ENCODE peak calls at places on chromosomes 12 and 14, in seven cellular contexts. S is AG04449, Y is transverse colon, E is right cardiac atrium, P is psoas muscle, B is spleen, L is lung. X is an unnamed sample.

GRCh38 chr12:79707830-79708229 is 17.1 kb upstream of the PAWR start:
- DNase-seq in S (no peak), Y (no peak), E (no peak), P (no peak), B (no peak), L (no peak), X (no peak)

GRCh38 chr14:92645841-92646478 is 102.5 kb downstream of the LGMN start:
- DNase-seq in S (no peak), Y (no peak), E (no peak), P (no peak), B (peak), L (no peak), X (peak)

GRCh38 chr12:107429006-107429698 is 256.4 kb upstream of the PWP1 start:
- DNase-seq in S (no peak), Y (peak), E (no peak), P (no peak), B (no peak), L (peak), X (no peak)

GRCh38 chr12:16884056-16884455 is 278.1 kb upstream of the LMO3 start:
- DNase-seq in S (no peak), Y (no peak), E (no peak), P (no peak), B (no peak), L (no peak), X (no peak)

GRCh38 chr12:76020281-76020680 is 11.3 kb downstream of the PHLDA1 start:
- DNase-seq in S (no peak), Y (peak), E (peak), P (no peak), B (peak), L (no peak), X (no peak)

GRCh38 chr12:110280784-110281548 is at the start of gene ATP2A2:
- DNase-seq in S (no peak), Y (peak), E (peak), P (peak), B (peak), L (peak), X (no peak)

GRCh38 chr12:52781399-52782082 is 4.4 kb upstream of the KRT76 start:
- DNase-seq in S (no peak), Y (no peak), E (no peak), P (no peak), B (no peak), L (no peak), X (no peak)

GRCh38 chr12:113792450-113792849 is 173.7 kb downstream of the RBM19 start:
- DNase-seq in S (no peak), Y (no peak), E (no peak), P (no peak), B (no peak), L (no peak), X (no peak)

GRCh38 chr12:57127101-57127709 is 1.1 kb upstream of the LRP1 start:
- DNase-seq in S (no peak), Y (peak), E (peak), P (peak), B (peak), L (peak), X (no peak)
- H3K4me3 ChIP-seq in S (peak), Y (peak), E (peak), P (peak), B (peak), L (peak), X (peak)

GRCh38 chr12:54364413-54364812 is at the start of gene GPR84:
- DNase-seq in S (no peak), Y (no peak), E (no peak), P (no peak), B (no peak), L (no peak), X (no peak)

GRCh38 chr12:54363047-54363446 is 1.2 kb downstream of the GPR84 start:
- DNase-seq in S (no peak), Y (no peak), E (peak), P (no peak), B (no peak), L (no peak), X (no peak)

GRCh38 chr12:54359762-54360351 is 4.4 kb downstream of the GPR84 start:
- DNase-seq in S (no peak), Y (no peak), E (no peak), P (no peak), B (no peak), L (no peak), X (no peak)

GRCh38 chr12:54360717-54361456 is 3.4 kb downstream of the GPR84 start:
- DNase-seq in S (no peak), Y (peak), E (peak), P (peak), B (peak), L (peak), X (no peak)

GRCh38 chr12:54363610-54364009 is 676 bp downstream of the GPR84 start:
- DNase-seq in S (no peak), Y (no peak), E (peak), P (no peak), B (no peak), L (no peak), X (no peak)
- H3K4me3 ChIP-seq in S (no peak), Y (no peak), E (no peak), P (no peak), B (no peak), L (no peak), X (no peak)

DNA sequence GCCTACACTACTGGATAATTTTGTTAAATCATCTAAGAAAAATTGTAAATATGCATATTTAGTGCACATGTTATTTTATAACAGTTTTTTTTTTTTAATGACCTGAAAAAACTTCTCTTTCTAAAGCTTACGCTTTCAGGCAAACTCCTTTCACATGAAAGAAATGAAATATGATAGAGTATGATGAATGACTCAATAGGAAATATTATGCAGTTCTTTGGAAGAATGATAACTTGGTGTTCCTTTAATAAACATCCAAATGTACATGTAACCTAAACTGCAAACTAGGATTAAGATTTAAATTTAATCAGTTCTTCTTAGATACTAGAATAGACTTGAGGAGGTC is 136.6 kb downstream of the FGD4 start:
- DNase-seq in S (no peak), Y (no peak), E (no peak), P (no peak), B (no peak), L (no peak), X (no peak)
- H3K4me3 ChIP-seq in S (peak), Y (peak), E (peak), P (peak), B (no peak), L (no peak), X (no peak)

DNA sequence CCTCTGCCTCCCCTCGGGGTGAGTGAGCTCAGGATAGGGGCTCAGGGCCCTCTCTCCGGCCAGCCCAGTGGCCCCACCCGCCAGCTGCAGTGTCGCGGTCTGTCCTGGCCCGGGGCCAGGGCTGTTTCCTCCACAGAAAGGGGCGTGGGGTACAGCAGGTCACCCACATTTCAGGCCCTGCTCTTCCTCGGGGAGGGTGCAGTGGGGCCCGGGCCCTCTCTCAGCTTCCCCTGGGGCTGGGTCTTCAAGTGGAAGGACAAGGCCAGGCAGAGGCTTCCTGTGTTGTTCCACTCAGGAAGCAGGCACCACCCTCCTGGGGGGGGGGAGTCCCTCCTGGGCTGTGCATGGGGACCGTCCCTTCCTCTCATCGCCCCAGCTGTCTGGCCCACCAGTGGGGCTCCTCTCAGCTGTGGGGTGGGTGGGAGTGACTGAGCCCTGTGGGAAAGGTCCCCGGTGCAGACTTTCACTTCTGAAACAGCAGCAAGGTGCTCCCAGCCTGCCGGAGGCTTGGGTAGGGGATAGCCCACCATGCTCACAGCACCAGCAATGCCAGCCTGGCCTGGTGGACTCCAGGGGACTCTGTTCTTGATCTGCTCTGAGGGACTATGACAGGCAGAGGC is 3.7 kb downstream of the GPR132 start:
- DNase-seq in S (no peak), Y (peak), E (peak), P (peak), B (peak), L (no peak), X (no peak)
- H3K4me3 ChIP-seq in S (no peak), Y (no peak), E (no peak), P (peak), B (peak), L (no peak), X (no peak)

GRCh38 chr14:99791476-99792283 is 1.5 kb upstream of the EML1 start:
- DNase-seq in S (no peak), Y (no peak), E (peak), P (no peak), B (no peak), L (no peak), X (no peak)
- H3K4me3 ChIP-seq in S (no peak), Y (no peak), E (no peak), P (no peak), B (no peak), L (no peak), X (no peak)

X was measured in AG09309.